ENCODE peak calls at places on chromosomes 5 and 9, in seven cellular contexts. W, E, F, K, J, B and R are unnamed samples.

GRCh38 chr5:31303688-31304087 is 110.2 kb downstream of the CDH6 start:
- DNase-seq in F (no peak), E (no peak), B (no peak), K (no peak), W (no peak), J (no peak), R (no peak)

GRCh38 chr9:134041649-134041962 is 16.3 kb downstream of the BRD3OS start:
- DNase-seq in F (no peak), E (no peak), W (no peak), K (no peak), B (no peak), J (no peak), R (peak; percentile 84)

GRCh38 chr9:81609782-81610738 is 79.3 kb downstream of the TLE1 start:
- DNase-seq in F (no peak), W (no peak), J (peak; percentile 57), K (no peak), E (no peak), B (no peak), R (no peak)

GRCh38 chr5:42715791-42716190 is 40.8 kb upstream of the CCDC152 start:
- DNase-seq in W (no peak), J (peak; percentile 7), F (no peak), B (no peak), E (no peak), K (no peak), R (no peak)

GRCh38 chr9:17528859-17529258 is 50.0 kb upstream of the SH3GL2 start:
- DNase-seq in J (no peak), F (no peak), W (no peak), K (no peak), B (no peak), E (no peak), R (no peak)

GRCh38 chr5:91642592-91642991 is 259.5 kb upstream of the ARRDC3 start:
- DNase-seq in B (no peak), F (no peak), W (no peak), K (no peak), E (no peak), J (no peak), R (no peak)

GRCh38 chr5:4020386-4020785 is 424.8 kb downstream of the IRX1 start:
- DNase-seq in W (no peak), F (no peak), B (no peak), J (no peak), K (no peak), E (no peak), R (no peak)

GRCh38 chr9:82558855-82559615 is 503.9 kb downstream of the RASEF start:
- DNase-seq in K (no peak), B (no peak), J (no peak), E (no peak), W (peak; percentile 33), F (no peak), R (no peak)

GRCh38 chr5:137190441-137190840 is 308.7 kb downstream of the SPOCK1 start:
- DNase-seq in J (no peak), F (no peak), E (no peak), W (no peak), K (no peak), B (no peak), R (no peak)

GRCh38 chr5:173201636-173202265 is 33.3 kb downstream of the NKX2-5 start:
- DNase-seq in J (no peak), W (peak; percentile 12), K (no peak), F (peak; percentile 16), E (peak; percentile 82), B (no peak), R (no peak)

GRCh38 chr5:171310334-171310815 is 1.3 kb downstream of the TLX3 start:
- DNase-seq in F (no peak), K (peak; percentile 73), E (no peak), J (no peak), W (no peak), B (no peak), R (no peak)

GRCh38 chr9:21812945-21813568 is 10.6 kb downstream of the MTAP start:
- DNase-seq in F (no peak), J (peak; percentile 72), E (no peak), K (peak; percentile 90), B (no peak), W (no peak), R (no peak)

GRCh38 chr9:744790-745456 is 96.6 kb upstream of the DMRT1 start:
- DNase-seq in W (no peak), J (no peak), E (no peak), F (no peak), B (no peak), K (no peak), R (no peak)

GRCh38 chr5:15003511-15003920 is 131.9 kb upstream of the ANKH start:
- DNase-seq in B (peak; percentile 68), E (peak; percentile 77), W (no peak), K (no peak), F (peak; percentile 55), J (peak; percentile 71), R (no peak)

GRCh38 chr5:34015120-34015807 is 7.4 kb upstream of the AMACR start:
- DNase-seq in B (no peak), J (peak; percentile 6), E (no peak), F (no peak), K (no peak), W (no peak), R (no peak)

GRCh38 chr5:144915452-144915851 is 744.8 kb downstream of the KCTD16 start:
- DNase-seq in J (no peak), F (no peak), E (peak; percentile 53), W (no peak), K (no peak), B (no peak), R (no peak)

GRCh38 chr5:142881076-142881466 is 110.9 kb downstream of the ARHGAP26 start:
- DNase-seq in B (no peak), W (no peak), J (peak; percentile 49), K (peak; percentile 78), E (no peak), F (peak; percentile 66), R (no peak)

GRCh38 chr5:171630047-171630669 is 155.5 kb upstream of the SMIM23 start:
- DNase-seq in K (no peak), F (no peak), W (no peak), B (peak; percentile 58), J (no peak), E (no peak), R (no peak)

GRCh38 chr9:88045686-88046085 is 71.4 kb upstream of the CDK20 start:
- DNase-seq in B (no peak), F (no peak), W (no peak), E (no peak), K (no peak), J (no peak), R (no peak)

GRCh38 chr9:88044200-88044599 is 69.9 kb upstream of the CDK20 start:
- DNase-seq in B (no peak), E (no peak), K (no peak), W (no peak), J (no peak), F (no peak), R (no peak)

GRCh38 chr9:88037285-88037845 is 63.0 kb upstream of the CDK20 start:
- DNase-seq in E (no peak), B (no peak), J (no peak), F (no peak), K (no peak), W (no peak), R (no peak)

GRCh38 chr9:88043647-88044046 is 69.3 kb upstream of the CDK20 start:
- DNase-seq in K (no peak), F (no peak), W (no peak), J (no peak), E (no peak), B (no peak), R (no peak)

GRCh38 chr9:88041447-88041846 is 67.1 kb upstream of the CDK20 start:
- DNase-seq in F (no peak), B (no peak), W (no peak), E (peak; percentile 11), K (no peak), J (no peak), R (no peak)
- TF ChIP-seq CTCF in F (peak; percentile 52), B (peak; percentile 37), W (peak; percentile 65), E (peak; percentile 11), K (no peak), J (no peak), R (peak; percentile 84)

GRCh38 chr9:75974006-75974766 is 83.7 kb downstream of the PCSK5 start:
- DNase-seq in K (no peak), B (no peak), W (no peak), J (no peak), E (no peak), F (no peak), R (no peak)

GRCh38 chr9:75983320-75983719 is 92.8 kb downstream of the PCSK5 start:
- DNase-seq in B (no peak), J (no peak), K (no peak), F (no peak), E (no peak), W (no peak), R (no peak)

GRCh38 chr9:75976549-75976948 is 86.1 kb downstream of the PCSK5 start:
- DNase-seq in K (no peak), F (no peak), E (no peak), W (no peak), J (no peak), B (no peak), R (no peak)

GRCh38 chr9:75979362-75979761 is 88.9 kb downstream of the PCSK5 start:
- DNase-seq in F (no peak), J (peak; percentile 5), K (no peak), B (peak; percentile 3), W (no peak), E (peak; percentile 42), R (no peak)
- TF ChIP-seq CTCF in F (peak; percentile 40), J (peak; percentile 20), K (no peak), B (peak; percentile 17), W (peak; percentile 68), E (no peak), R (peak; percentile 52)

DNA sequence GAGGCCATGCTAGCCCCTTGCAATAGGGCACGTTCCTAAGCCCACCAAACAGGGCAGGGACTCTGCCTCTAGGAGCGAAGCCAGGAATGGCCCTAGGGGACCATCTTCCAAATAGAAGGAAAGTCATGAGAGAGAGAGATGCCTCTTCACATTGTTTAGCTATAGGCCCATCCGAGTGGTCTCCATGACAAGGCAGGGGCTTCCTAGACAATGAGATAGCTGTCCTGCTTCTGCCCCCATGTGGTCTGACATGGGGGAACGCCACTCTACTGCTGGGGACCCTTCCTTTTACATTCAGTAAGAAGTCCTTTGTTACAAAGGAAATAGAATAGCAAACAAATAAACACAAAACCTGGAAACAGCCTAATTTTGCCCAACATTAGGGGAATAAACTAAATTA is 17.9 kb upstream of the KIF4B start:
- DNase-seq in E (no peak), F (no peak), W (no peak), K (no peak), B (peak; percentile 12), J (no peak), R (no peak)
- TF ChIP-seq CTCF in E (no peak), F (no peak), W (peak; percentile 16), K (no peak), B (peak; percentile 30), J (no peak), R (peak; percentile 15)

GRCh38 chr9:90898229-90898628 is 96.6 kb downstream of the SYK start:
- DNase-seq in B (no peak), E (no peak), K (no peak), J (no peak), W (no peak), F (no peak), R (no peak)
- TF ChIP-seq CTCF in B (no peak), E (no peak), K (no peak), J (peak; percentile 2), W (peak; percentile 30), F (peak; percentile 26), R (peak; percentile 52)